ENCODE peak calls at places on chromosomes 7 and 10, in four cellular contexts. F is uterus, D is choroid plexus epithelial cell, E is ovary. H is an unnamed sample.

GRCh38 chr10:58513189-58514101 is 773 bp downstream of the BICC1 start:
- DNase-seq in F (peak; percentile 81), D (peak; percentile 88), E (peak; percentile 80), H (peak; percentile 64)

GRCh38 chr10:124993728-124994451 is 52.0 kb downstream of the ZRANB1 start:
- DNase-seq in F (no peak), D (no peak), E (no peak), H (no peak)

GRCh38 chr7:135802697-135803096 is 54.1 kb upstream of the FAM180A start:
- DNase-seq in F (no peak), D (peak; percentile 28), E (no peak), H (no peak)

GRCh38 chr7:36747969-36748574 is 23.8 kb upstream of the AOAH start:
- DNase-seq in F (no peak), D (peak; percentile 17), E (no peak), H (no peak)

GRCh38 chr7:131581241-131582157 is 25.1 kb upstream of the PODXL start:
- DNase-seq in F (peak; percentile 30), D (no peak), E (peak; percentile 29), H (no peak)

GRCh38 chr7:115910541-115911164 is 119.9 kb downstream of the TFEC start:
- DNase-seq in F (no peak), D (peak; percentile 72), E (no peak), H (no peak)

GRCh38 chr10:43323245-43323644 is 48.2 kb upstream of the FXYD4 start:
- DNase-seq in F (no peak), D (no peak), E (no peak), H (no peak)

GRCh38 chr10:124174071-124174566 is 80.7 kb upstream of the CHST15 start:
- DNase-seq in F (no peak), D (no peak), E (no peak), H (no peak)

GRCh38 chr10:123318516-123318915 is 164.3 kb downstream of the BUB3 start:
- DNase-seq in F (no peak), D (no peak), E (no peak), H (no peak)

GRCh38 chr7:139972000-139972399 is 90.8 kb downstream of the PARP12 start:
- DNase-seq in F (no peak), D (no peak), E (no peak), H (no peak)

GRCh38 chr10:11610855-11611247 is 599 bp downstream of the USP6NL start:
- DNase-seq in F (peak; percentile 30), D (peak; percentile 59), E (peak; percentile 47), H (no peak)

GRCh38 chr7:99642099-99642498 is 25.4 kb downstream of the ZSCAN25 start:
- DNase-seq in F (no peak), D (peak; percentile 18), E (no peak), H (no peak)

GRCh38 chr10:9992656-9993055 is 1025.0 kb upstream of the CELF2 start:
- DNase-seq in F (no peak), D (no peak), E (no peak), H (no peak)

GRCh38 chr7:5612695-5613094 is 168.8 kb downstream of the RNF216 start:
- DNase-seq in F (no peak), D (no peak), E (no peak), H (no peak)

GRCh38 chr10:132141076-132141475 is 45.7 kb upstream of the DPYSL4 start:
- DNase-seq in F (no peak), D (no peak), E (peak; percentile 15), H (no peak)

GRCh38 chr10:86936661-86937501 is 20.5 kb downstream of the MMRN2 start:
- DNase-seq in F (no peak), D (peak; percentile 63), E (no peak), H (no peak)

GRCh38 chr10:21475393-21475792 is 50.1 kb downstream of the SKIDA1 start:
- DNase-seq in F (no peak), D (no peak), E (no peak), H (no peak)

GRCh38 chr10:74738052-74738451 is 88.3 kb upstream of the KAT6B start:
- DNase-seq in F (no peak), D (peak; percentile 27), E (no peak), H (no peak)

GRCh38 chr7:1087952-1088920 is at the start of gene GPER1:
- DNase-seq in F (peak; percentile 56), D (peak; percentile 18), E (peak; percentile 68), H (no peak)

GRCh38 chr7:1065263-1066260 is 21.2 kb downstream of the GPR146 start:
- DNase-seq in F (peak; percentile 84), D (peak; percentile 76), E (peak; percentile 86), H (no peak)

GRCh38 chr10:108014145-108014901 is 849.8 kb upstream of the SORCS1 start:
- DNase-seq in F (no peak), D (no peak), E (no peak), H (no peak)

GRCh38 chr7:45122975-45123860 is 11.7 kb upstream of the TBRG4 start:
- DNase-seq in F (no peak), D (no peak), E (no peak), H (no peak)

GRCh38 chr10:72084094-72084459 is 4.3 kb downstream of the SPOCK2 start:
- DNase-seq in F (no peak), D (no peak), E (peak; percentile 16), H (no peak)
- H3K4me3 ChIP-seq in F (no peak overlapping the region), D (no peak overlapping the region), E (no peak overlapping the region), H (no peak overlapping the region)

GRCh38 chr7:90816511-90817142 is 220.5 kb downstream of the CDK14 start:
- DNase-seq in F (no peak), D (peak; percentile 98), E (no peak), H (peak; percentile 92)
- H3K4me3 ChIP-seq in F (no peak overlapping the region), D (peak overlapping the region; percentile 18), E (no peak overlapping the region), H (no peak overlapping the region)

GRCh38 chr10:80196950-80197315 is 8.4 kb downstream of the ANXA11 start:
- DNase-seq in F (no peak), D (no peak), E (no peak), H (no peak)
- H3K4me3 ChIP-seq in F (no peak overlapping the region), D (no peak overlapping the region), E (no peak overlapping the region), H (no peak overlapping the region)

DNA sequence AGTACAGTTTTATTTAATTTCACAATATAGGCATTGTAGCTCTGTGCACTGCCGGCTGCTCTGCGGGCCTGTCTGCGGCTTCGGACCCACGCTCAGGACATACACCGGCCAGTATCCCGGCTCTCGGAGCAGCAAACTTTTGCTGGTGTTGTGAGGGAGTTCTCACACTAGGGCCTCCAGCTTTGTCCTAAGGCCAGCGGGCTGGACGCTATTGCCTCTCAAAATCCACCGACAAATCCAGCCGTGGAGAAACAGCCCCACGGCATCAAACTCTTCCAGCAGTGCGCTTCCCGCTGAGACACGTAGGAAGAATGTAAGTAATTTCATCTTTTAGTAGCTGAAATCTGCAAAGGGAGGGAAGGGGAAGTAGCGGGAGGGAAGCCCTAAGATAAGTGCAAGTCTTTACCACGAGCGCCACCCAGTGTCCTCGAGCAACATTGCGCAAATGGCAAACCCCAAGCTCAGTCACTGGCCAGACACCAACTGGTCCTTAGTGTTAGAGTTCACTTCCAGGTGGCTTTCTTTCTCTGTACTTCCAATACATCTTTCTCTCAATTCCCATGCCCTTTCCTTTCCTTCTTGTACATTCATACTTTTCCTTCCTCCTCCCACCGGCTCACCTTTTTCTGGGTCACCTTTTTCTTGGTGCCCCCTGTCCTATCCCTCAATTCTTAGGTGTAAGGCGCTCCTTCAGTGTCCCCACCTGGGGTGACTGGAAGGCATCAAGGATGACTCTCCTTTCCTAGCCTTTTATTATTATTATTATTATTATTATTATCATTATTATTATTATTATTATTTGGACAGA is 3.0 kb upstream of the DLX5 start:
- DNase-seq in F (peak; percentile 78), D (peak; percentile 91), E (peak; percentile 83), H (peak; percentile 25)
- H3K4me3 ChIP-seq in F (no peak overlapping the region), D (peak overlapping the region; percentile 24), E (no peak overlapping the region), H (no peak overlapping the region)

DNA sequence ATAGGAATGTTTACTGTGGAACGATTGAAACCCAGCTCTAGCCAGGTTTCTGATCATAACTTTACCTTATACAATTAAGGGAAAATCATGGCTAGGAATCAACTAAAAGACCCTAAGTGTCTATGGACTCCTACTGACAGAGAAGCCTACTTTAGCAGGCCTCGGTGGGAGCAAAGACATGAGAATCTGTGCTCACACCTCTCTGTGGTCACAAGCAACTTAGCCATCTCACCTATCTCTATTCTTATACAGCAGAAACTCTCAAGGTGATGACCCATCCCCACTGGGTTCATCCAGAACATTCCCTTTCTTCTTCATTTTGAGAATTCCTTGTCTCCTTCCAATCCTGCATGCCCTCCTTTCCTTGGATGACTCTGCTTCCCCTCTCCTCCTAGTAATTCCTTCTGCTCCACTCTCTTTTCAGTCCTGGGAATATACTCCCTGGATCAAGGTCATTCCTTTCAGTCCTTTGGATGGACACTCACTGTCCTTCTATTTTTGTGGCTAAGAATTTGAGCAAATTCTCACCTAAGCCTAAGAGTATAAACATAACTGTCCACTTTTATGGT is 2.9 kb downstream of the BLNK start:
- DNase-seq in F (no peak), D (no peak), E (no peak), H (no peak)
- H3K4me3 ChIP-seq in F (no peak overlapping the region), D (no peak overlapping the region), E (no peak overlapping the region), H (no peak overlapping the region)

DNA sequence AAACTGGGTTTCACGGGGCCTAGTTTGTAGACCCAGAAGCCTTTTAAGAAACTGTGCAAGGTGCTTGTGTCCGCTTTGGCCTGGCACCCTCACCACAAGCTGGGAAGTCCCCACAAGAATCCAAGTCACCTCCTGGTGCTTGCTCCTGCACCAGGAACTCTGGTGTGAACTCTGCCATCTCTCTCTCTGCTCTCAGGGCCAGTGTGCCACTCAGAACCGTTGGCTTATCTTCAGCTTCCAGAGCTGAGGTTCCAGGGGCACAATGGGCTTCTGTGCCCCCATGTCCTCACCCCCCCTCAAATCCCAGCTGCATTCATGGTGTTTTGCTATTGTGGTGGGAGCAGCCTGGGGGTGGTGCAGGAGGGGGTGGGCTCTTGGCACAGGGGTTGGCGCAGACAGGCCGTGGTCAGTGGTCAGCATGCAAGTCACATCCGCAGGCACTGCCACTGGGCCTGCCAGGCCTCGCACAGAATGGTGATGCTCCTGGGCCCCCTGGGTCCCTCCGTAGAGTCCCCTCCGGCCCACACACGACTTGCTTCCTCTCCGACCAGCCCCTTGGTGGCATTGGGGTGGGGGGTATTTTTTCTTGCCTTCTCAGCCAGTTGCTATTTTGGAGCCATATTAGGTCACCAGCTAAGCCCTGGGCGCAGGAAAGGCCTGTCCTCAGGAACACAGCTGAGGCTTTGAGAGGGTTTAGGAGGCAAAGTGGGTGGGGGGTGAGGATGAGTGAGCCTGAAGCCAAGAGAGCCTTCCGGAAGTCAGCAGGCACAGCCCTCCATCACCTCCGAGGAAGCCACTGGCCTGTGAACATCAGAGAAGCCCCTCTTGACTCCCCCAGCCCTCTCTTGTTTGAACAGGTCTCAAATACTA is 3.0 kb downstream of the ZCCHC24 start:
- DNase-seq in F (no peak), D (no peak), E (no peak), H (no peak)
- H3K4me3 ChIP-seq in F (peak overlapping the region; percentile 57), D (peak overlapping the region; percentile 81), E (peak overlapping the region; percentile 99), H (no peak overlapping the region)